ENCODE peak calls at places on chromosomes 16 and 17, in five cellular contexts. One of them, this sample, is unnamed.

GRCh38 chr17:79541451-79541850 is 69.4 kb downstream of the RBFOX3 start:
- DNase-seq in HL-60: no peak
- DNase-seq in mucosa of descending colon: no peak
- DNase-seq in neural crest cell: no peak
- DNase-seq in fibroblast of mammary gland: no peak
- DNase-seq in this sample: no peak

GRCh38 chr17:29573871-29574731 is 5.6 kb downstream of the TP53I13 start:
- DNase-seq in HL-60: no peak
- DNase-seq in mucosa of descending colon: no peak
- DNase-seq in neural crest cell: no peak
- DNase-seq in fibroblast of mammary gland: no peak
- DNase-seq in this sample: peak; percentile 9

GRCh38 chr17:41524261-41524660 is 3.8 kb downstream of the KRT19 start:
- DNase-seq in HL-60: no peak
- DNase-seq in mucosa of descending colon: no peak
- DNase-seq in neural crest cell: no peak
- DNase-seq in fibroblast of mammary gland: no peak
- DNase-seq in this sample: no peak

GRCh38 chr17:28612936-28613872 is 781 bp downstream of the RSKR start:
- DNase-seq in HL-60: no peak
- DNase-seq in mucosa of descending colon: peak; percentile 59
- DNase-seq in neural crest cell: peak; percentile 36
- DNase-seq in fibroblast of mammary gland: peak; percentile 30
- DNase-seq in this sample: peak; percentile 60

GRCh38 chr17:46878055-46878454 is 26.7 kb downstream of the WNT9B start:
- DNase-seq in HL-60: peak; percentile 7
- DNase-seq in mucosa of descending colon: peak; percentile 6
- DNase-seq in neural crest cell: no peak
- DNase-seq in fibroblast of mammary gland: no peak
- DNase-seq in this sample: no peak

GRCh38 chr16:88534731-88535141 is 35.5 kb upstream of the ZC3H18 start:
- DNase-seq in HL-60: no peak
- DNase-seq in mucosa of descending colon: peak; percentile 58
- DNase-seq in neural crest cell: no peak
- DNase-seq in fibroblast of mammary gland: peak; percentile 37
- DNase-seq in this sample: peak; percentile 59

GRCh38 chr16:1002399-1003161 is 21.0 kb downstream of the SOX8 start:
- DNase-seq in HL-60: no peak
- DNase-seq in mucosa of descending colon: peak; percentile 24
- DNase-seq in neural crest cell: no peak
- DNase-seq in fibroblast of mammary gland: peak; percentile 90
- DNase-seq in this sample: no peak

GRCh38 chr17:59508999-59509398 is 56.4 kb upstream of the DHX40 start:
- DNase-seq in HL-60: no peak
- DNase-seq in mucosa of descending colon: no peak
- DNase-seq in neural crest cell: no peak
- DNase-seq in fibroblast of mammary gland: no peak
- DNase-seq in this sample: no peak

GRCh38 chr17:38609280-38610031 is 3.7 kb upstream of the SRCIN1 start:
- DNase-seq in HL-60: no peak
- DNase-seq in mucosa of descending colon: no peak
- DNase-seq in neural crest cell: no peak
- DNase-seq in fibroblast of mammary gland: no peak
- DNase-seq in this sample: no peak
- TF ChIP-seq CTCF in HL-60: no peak
- TF ChIP-seq CTCF in mucosa of descending colon: no peak
- TF ChIP-seq CTCF in neural crest cell: no peak
- TF ChIP-seq CTCF in fibroblast of mammary gland: no peak
- TF ChIP-seq CTCF in this sample: no peak

DNA sequence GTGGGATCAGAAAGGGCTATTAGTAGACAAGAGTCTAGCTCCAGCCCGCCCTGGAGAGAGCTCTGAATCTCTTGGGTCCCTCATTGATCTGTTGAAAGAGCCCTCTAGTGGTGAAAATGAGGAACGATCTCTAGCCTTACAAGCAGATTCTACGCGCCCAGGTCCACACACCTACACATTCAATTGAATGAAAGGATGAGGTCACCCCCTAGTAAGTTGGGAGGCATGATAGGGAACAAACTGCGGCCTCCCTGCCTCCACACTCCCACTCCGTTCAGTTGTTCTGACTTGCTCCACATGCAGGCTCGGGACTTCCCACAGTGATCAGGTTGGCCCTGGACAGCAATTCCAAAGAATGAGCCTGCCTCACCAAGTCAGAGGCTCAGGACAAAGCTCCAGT is 2.9 kb upstream of the CACNG3 start:
- DNase-seq in HL-60: peak; percentile 4
- DNase-seq in mucosa of descending colon: peak; percentile 50
- DNase-seq in neural crest cell: peak; percentile 25
- DNase-seq in fibroblast of mammary gland: peak; percentile 26
- DNase-seq in this sample: peak; percentile 39
- TF ChIP-seq CTCF in HL-60: peak; percentile 62
- TF ChIP-seq CTCF in mucosa of descending colon: peak; percentile 39
- TF ChIP-seq CTCF in neural crest cell: peak; percentile 82
- TF ChIP-seq CTCF in fibroblast of mammary gland: peak; percentile 51
- TF ChIP-seq CTCF in this sample: peak; percentile 88

GRCh38 chr17:82823004-82823403 is 16.8 kb downstream of the ZNF750 start:
- DNase-seq in HL-60: no peak
- DNase-seq in mucosa of descending colon: no peak
- DNase-seq in neural crest cell: no peak
- DNase-seq in fibroblast of mammary gland: no peak
- DNase-seq in this sample: no peak
- TF ChIP-seq CTCF in HL-60: no peak
- TF ChIP-seq CTCF in mucosa of descending colon: no peak
- TF ChIP-seq CTCF in neural crest cell: peak; percentile 22
- TF ChIP-seq CTCF in fibroblast of mammary gland: no peak
- TF ChIP-seq CTCF in this sample: no peak

DNA sequence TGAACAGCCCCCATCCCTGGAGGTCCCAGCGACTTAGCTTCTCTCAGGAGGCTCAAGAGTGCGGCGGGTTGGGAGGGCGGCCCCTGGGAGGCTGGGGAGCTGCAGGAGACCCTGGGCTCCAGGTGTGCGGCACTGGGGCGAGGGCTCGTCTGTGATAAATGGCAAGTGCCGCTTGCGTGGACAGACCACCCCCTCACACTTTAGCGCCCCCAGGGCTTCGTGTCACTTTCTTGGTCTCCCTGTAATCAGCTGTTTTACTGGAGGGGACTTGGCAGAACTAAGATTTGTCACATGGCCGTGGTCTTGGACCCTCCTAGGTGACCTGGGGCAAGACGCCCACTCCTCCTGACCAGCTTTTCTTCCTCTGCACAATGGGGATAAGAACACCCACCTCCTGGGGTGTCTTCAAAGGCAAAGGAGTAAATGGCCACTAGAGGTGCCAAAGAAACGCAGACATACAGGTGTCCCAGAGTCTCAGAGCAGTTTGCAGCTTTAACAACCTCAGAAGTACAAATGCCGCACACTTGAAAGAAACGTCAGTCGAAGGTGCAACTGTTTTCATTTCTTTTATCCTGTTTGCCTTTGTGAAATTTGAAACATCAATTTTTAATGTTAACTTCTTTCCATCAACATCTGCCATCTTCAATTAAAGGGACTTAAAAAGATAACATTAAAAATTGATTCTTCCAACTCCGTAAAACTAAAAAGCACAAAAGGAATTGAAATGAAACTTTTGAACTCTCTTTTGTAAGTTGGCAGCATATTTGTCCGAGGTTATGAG is 946 bp downstream of the OSGIN1 start:
- DNase-seq in HL-60: no peak
- DNase-seq in mucosa of descending colon: peak; percentile 65
- DNase-seq in neural crest cell: no peak
- DNase-seq in fibroblast of mammary gland: peak; percentile 30
- DNase-seq in this sample: no peak
- TF ChIP-seq CTCF in HL-60: peak; percentile 45
- TF ChIP-seq CTCF in mucosa of descending colon: peak; percentile 23
- TF ChIP-seq CTCF in neural crest cell: peak; percentile 63
- TF ChIP-seq CTCF in fibroblast of mammary gland: peak; percentile 55
- TF ChIP-seq CTCF in this sample: peak; percentile 30

GRCh38 chr17:309361-309888 is 43.2 kb downstream of the RPH3AL start:
- DNase-seq in HL-60: peak; percentile 43
- DNase-seq in mucosa of descending colon: no peak
- DNase-seq in neural crest cell: peak; percentile 71
- DNase-seq in fibroblast of mammary gland: no peak
- DNase-seq in this sample: peak; percentile 85
- TF ChIP-seq CTCF in HL-60: peak; percentile 43
- TF ChIP-seq CTCF in mucosa of descending colon: no peak
- TF ChIP-seq CTCF in neural crest cell: peak; percentile 77
- TF ChIP-seq CTCF in fibroblast of mammary gland: no peak
- TF ChIP-seq CTCF in this sample: peak; percentile 99

GRCh38 chr16:3249451-3249850 is 7.0 kb downstream of the MEFV start:
- DNase-seq in HL-60: no peak
- DNase-seq in mucosa of descending colon: no peak
- DNase-seq in neural crest cell: no peak
- DNase-seq in fibroblast of mammary gland: no peak
- DNase-seq in this sample: no peak
- TF ChIP-seq CTCF in HL-60: no peak
- TF ChIP-seq CTCF in mucosa of descending colon: no peak
- TF ChIP-seq CTCF in neural crest cell: no peak
- TF ChIP-seq CTCF in fibroblast of mammary gland: no peak
- TF ChIP-seq CTCF in this sample: no peak

This sample was measured in glutamatergic neuron.